ENCODE peak calls at places on chromosomes 13 and 19, in eight cellular contexts. One of them, this sample, is unnamed.
A peak's percentile ranks its signal among the peaks of the same experiment; 100 is the strongest.

GRCh38 chr13:29546662-29547061 is 48.8 kb downstream of the SLC7A1 start:
- DNase-seq in A549: no peak
- DNase-seq in cardiac fibroblast: no peak
- DNase-seq in brain microvascular endothelial cell: no peak
- DNase-seq in uterus: no peak
- DNase-seq in lung: no peak
- DNase-seq in AG04450: no peak
- DNase-seq in fibroblast of lung: no peak
- DNase-seq in this sample: no peak

GRCh38 chr13:109955598-109955997 is 169.2 kb upstream of the IRS2 start:
- DNase-seq in lung: no peak
- DNase-seq in A549: no peak
- DNase-seq in cardiac fibroblast: peak; percentile 79
- DNase-seq in fibroblast of lung: peak; percentile 53
- DNase-seq in AG04450: peak; percentile 13
- DNase-seq in brain microvascular endothelial cell: peak; percentile 15
- DNase-seq in uterus: no peak
- DNase-seq in this sample: no peak

GRCh38 chr19:8148410-8149231 is 771 bp downstream of the FBN3 start:
- DNase-seq in lung: no peak
- DNase-seq in fibroblast of lung: no peak
- DNase-seq in AG04450: no peak
- DNase-seq in cardiac fibroblast: no peak
- DNase-seq in uterus: no peak
- DNase-seq in A549: peak; percentile 29
- DNase-seq in brain microvascular endothelial cell: no peak
- DNase-seq in this sample: no peak

GRCh38 chr19:16897572-16898056 is 8.8 kb downstream of the F2RL3 start:
- DNase-seq in cardiac fibroblast: peak; percentile 26
- DNase-seq in AG04450: no peak
- DNase-seq in lung: no peak
- DNase-seq in fibroblast of lung: no peak
- DNase-seq in uterus: peak; percentile 54
- DNase-seq in brain microvascular endothelial cell: no peak
- DNase-seq in A549: no peak
- DNase-seq in this sample: no peak

GRCh38 chr19:42401365-42402303 is 11.5 kb upstream of the CNFN start:
- DNase-seq in cardiac fibroblast: peak; percentile 84
- DNase-seq in uterus: peak; percentile 87
- DNase-seq in A549: peak; percentile 89
- DNase-seq in brain microvascular endothelial cell: peak; percentile 65
- DNase-seq in lung: peak; percentile 76
- DNase-seq in AG04450: peak; percentile 51
- DNase-seq in fibroblast of lung: peak; percentile 81
- DNase-seq in this sample: peak; percentile 56

GRCh38 chr19:48568345-48568886 is 16.4 kb downstream of the SULT2B1 start:
- DNase-seq in brain microvascular endothelial cell: peak; percentile 70
- DNase-seq in A549: peak; percentile 98
- DNase-seq in AG04450: peak; percentile 59
- DNase-seq in cardiac fibroblast: peak; percentile 93
- DNase-seq in uterus: peak; percentile 81
- DNase-seq in lung: peak; percentile 87
- DNase-seq in fibroblast of lung: peak; percentile 92
- DNase-seq in this sample: peak; percentile 77

GRCh38 chr19:34075661-34076091 is 96.6 kb upstream of the LSM14A start:
- DNase-seq in A549: no peak
- DNase-seq in fibroblast of lung: no peak
- DNase-seq in AG04450: no peak
- DNase-seq in brain microvascular endothelial cell: peak; percentile 14
- DNase-seq in uterus: no peak
- DNase-seq in lung: no peak
- DNase-seq in cardiac fibroblast: no peak
- DNase-seq in this sample: no peak

GRCh38 chr19:47313754-47314133 is 4.1 kb downstream of the C5AR1 start:
- DNase-seq in lung: no peak
- DNase-seq in A549: no peak
- DNase-seq in uterus: no peak
- DNase-seq in cardiac fibroblast: no peak
- DNase-seq in fibroblast of lung: no peak
- DNase-seq in AG04450: no peak
- DNase-seq in brain microvascular endothelial cell: no peak
- DNase-seq in this sample: no peak

GRCh38 chr19:52237771-52238400 is 31.5 kb upstream of the ZNF766 start:
- DNase-seq in brain microvascular endothelial cell: peak; percentile 68
- DNase-seq in AG04450: peak; percentile 54
- DNase-seq in cardiac fibroblast: peak; percentile 76
- DNase-seq in lung: peak; percentile 45
- DNase-seq in fibroblast of lung: peak; percentile 72
- DNase-seq in A549: peak; percentile 69
- DNase-seq in uterus: peak; percentile 56
- DNase-seq in this sample: peak; percentile 36

GRCh38 chr19:11018179-11018578 is 57.3 kb downstream of the SMARCA4 start:
- DNase-seq in uterus: peak; percentile 46
- DNase-seq in brain microvascular endothelial cell: no peak
- DNase-seq in AG04450: no peak
- DNase-seq in lung: no peak
- DNase-seq in fibroblast of lung: no peak
- DNase-seq in A549: no peak
- DNase-seq in cardiac fibroblast: no peak
- DNase-seq in this sample: no peak

GRCh38 chr13:78497702-78498319 is 105.5 kb downstream of the POU4F1 start:
- DNase-seq in fibroblast of lung: no peak
- DNase-seq in lung: no peak
- DNase-seq in AG04450: no peak
- DNase-seq in brain microvascular endothelial cell: no peak
- DNase-seq in cardiac fibroblast: no peak
- DNase-seq in uterus: no peak
- DNase-seq in A549: no peak
- DNase-seq in this sample: no peak

DNA sequence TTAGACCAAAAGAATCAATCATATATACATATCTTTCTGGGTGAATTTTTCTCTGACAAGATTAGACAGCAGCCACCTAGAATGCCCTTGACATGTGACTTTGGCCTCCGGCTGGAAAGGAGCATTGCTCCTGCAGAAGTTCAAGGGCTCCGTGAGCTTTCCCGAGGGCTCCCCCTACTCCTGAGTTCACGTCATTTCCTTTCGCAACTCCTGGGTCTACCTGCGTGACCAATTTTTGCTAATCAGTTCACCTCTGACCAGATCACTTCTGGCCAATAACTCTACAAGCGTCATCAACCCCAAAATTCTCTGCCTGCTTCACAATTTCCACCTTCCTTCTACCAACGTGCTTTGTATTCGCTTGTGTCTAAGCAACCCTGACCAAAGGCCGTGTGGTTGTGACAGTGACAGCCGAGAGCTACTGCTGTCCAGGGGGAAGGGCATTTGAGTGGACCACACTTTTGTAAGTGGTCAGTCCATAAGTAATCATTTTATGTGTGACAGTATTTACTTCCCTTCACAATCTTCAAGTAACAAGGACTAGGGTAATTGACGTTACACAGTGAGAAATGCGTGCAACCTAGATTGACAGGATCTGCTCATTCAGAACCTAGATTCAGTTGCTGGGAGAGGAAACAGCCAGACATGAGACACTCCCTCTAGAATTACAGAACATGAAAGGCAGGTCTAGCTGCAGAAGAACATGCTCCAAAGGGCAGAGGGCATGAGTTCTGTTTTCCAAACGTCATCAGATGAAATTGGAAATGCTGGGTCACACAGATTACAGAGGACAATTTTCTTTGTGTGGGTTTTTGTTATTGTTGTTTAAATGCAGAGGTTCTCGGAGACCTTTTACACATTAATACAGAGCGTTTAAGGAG is 145.9 kb upstream of the SPACA7 start:
- DNase-seq in lung: no peak
- DNase-seq in brain microvascular endothelial cell: no peak
- DNase-seq in cardiac fibroblast: no peak
- DNase-seq in AG04450: no peak
- DNase-seq in A549: no peak
- DNase-seq in fibroblast of lung: no peak
- DNase-seq in uterus: no peak
- DNase-seq in this sample: no peak
- TF ChIP-seq CTCF in lung: no peak
- TF ChIP-seq CTCF in brain microvascular endothelial cell: no peak
- TF ChIP-seq CTCF in cardiac fibroblast: no peak
- TF ChIP-seq CTCF in AG04450: no peak
- TF ChIP-seq CTCF in A549: no peak
- TF ChIP-seq CTCF in fibroblast of lung: no peak
- TF ChIP-seq CTCF in uterus: no peak
- TF ChIP-seq CTCF in this sample: no peak

GRCh38 chr19:13018037-13018914 is 23.0 kb downstream of the NFIX start:
- DNase-seq in AG04450: no peak
- DNase-seq in A549: no peak
- DNase-seq in cardiac fibroblast: peak; percentile 72
- DNase-seq in uterus: peak; percentile 86
- DNase-seq in lung: no peak
- DNase-seq in fibroblast of lung: peak; percentile 60
- DNase-seq in brain microvascular endothelial cell: no peak
- DNase-seq in this sample: no peak
- H3K4me3 ChIP-seq in AG04450: peak overlapping the region; percentile 20
- H3K4me3 ChIP-seq in A549: no peak overlapping the region
- H3K4me3 ChIP-seq in cardiac fibroblast: no peak overlapping the region
- H3K4me3 ChIP-seq in uterus: peak overlapping the region; percentile 29
- H3K4me3 ChIP-seq in lung: no peak overlapping the region
- H3K4me3 ChIP-seq in fibroblast of lung: peak overlapping the region; percentile 53
- H3K4me3 ChIP-seq in brain microvascular endothelial cell: no peak overlapping the region
- H3K4me3 ChIP-seq in this sample: peak overlapping the region; percentile 16

GRCh38 chr13:40813662-40814454 is 24.4 kb downstream of the SLC25A15 start:
- DNase-seq in lung: no peak
- DNase-seq in A549: peak; percentile 3
- DNase-seq in AG04450: no peak
- DNase-seq in uterus: no peak
- DNase-seq in cardiac fibroblast: peak; percentile 42
- DNase-seq in fibroblast of lung: peak; percentile 49
- DNase-seq in brain microvascular endothelial cell: peak; percentile 16
- DNase-seq in this sample: no peak
- TF ChIP-seq CTCF in lung: no peak
- TF ChIP-seq CTCF in A549: no peak
- TF ChIP-seq CTCF in AG04450: peak; percentile 52
- TF ChIP-seq CTCF in uterus: no peak
- TF ChIP-seq CTCF in cardiac fibroblast: peak; percentile 60
- TF ChIP-seq CTCF in fibroblast of lung: peak; percentile 67
- TF ChIP-seq CTCF in brain microvascular endothelial cell: peak; percentile 65
- TF ChIP-seq CTCF in this sample: peak; percentile 60

GRCh38 chr13:94352057-94352456 is 127.4 kb downstream of the DCT start:
- DNase-seq in lung: no peak
- DNase-seq in AG04450: no peak
- DNase-seq in A549: no peak
- DNase-seq in fibroblast of lung: no peak
- DNase-seq in cardiac fibroblast: peak; percentile 44
- DNase-seq in brain microvascular endothelial cell: peak; percentile 28
- DNase-seq in uterus: no peak
- DNase-seq in this sample: no peak
- H3K4me3 ChIP-seq in lung: no peak overlapping the region
- H3K4me3 ChIP-seq in AG04450: no peak overlapping the region
- H3K4me3 ChIP-seq in A549: no peak overlapping the region
- H3K4me3 ChIP-seq in fibroblast of lung: no peak overlapping the region
- H3K4me3 ChIP-seq in cardiac fibroblast: no peak overlapping the region
- H3K4me3 ChIP-seq in brain microvascular endothelial cell: no peak overlapping the region
- H3K4me3 ChIP-seq in uterus: no peak overlapping the region
- H3K4me3 ChIP-seq in this sample: no peak overlapping the region

GRCh38 chr13:97749174-97749573 is 204.3 kb upstream of the IPO5 start:
- DNase-seq in lung: no peak
- DNase-seq in cardiac fibroblast: no peak
- DNase-seq in fibroblast of lung: no peak
- DNase-seq in A549: peak; percentile 50
- DNase-seq in brain microvascular endothelial cell: no peak
- DNase-seq in uterus: no peak
- DNase-seq in AG04450: no peak
- DNase-seq in this sample: peak; percentile 1
- TF ChIP-seq CTCF in lung: no peak
- TF ChIP-seq CTCF in cardiac fibroblast: peak; percentile 29
- TF ChIP-seq CTCF in fibroblast of lung: no peak
- TF ChIP-seq CTCF in A549: no peak
- TF ChIP-seq CTCF in brain microvascular endothelial cell: peak; percentile 33
- TF ChIP-seq CTCF in uterus: no peak
- TF ChIP-seq CTCF in AG04450: peak; percentile 9
- TF ChIP-seq CTCF in this sample: peak; percentile 27

GRCh38 chr19:43780706-43781525 is at the start of gene KCNN4:
- DNase-seq in uterus: no peak
- DNase-seq in cardiac fibroblast: no peak
- DNase-seq in brain microvascular endothelial cell: peak; percentile 68
- DNase-seq in fibroblast of lung: peak; percentile 54
- DNase-seq in A549: peak; percentile 84
- DNase-seq in lung: no peak
- DNase-seq in AG04450: no peak
- DNase-seq in this sample: peak; percentile 61
- H3K4me3 ChIP-seq in uterus: no peak within 1 kb of the TSS
- H3K4me3 ChIP-seq in cardiac fibroblast: no peak within 1 kb of the TSS
- H3K4me3 ChIP-seq in brain microvascular endothelial cell: peak within 1 kb of the TSS; percentile 33
- H3K4me3 ChIP-seq in fibroblast of lung: peak within 1 kb of the TSS; percentile 22
- H3K4me3 ChIP-seq in A549: peak within 1 kb of the TSS; percentile 50
- H3K4me3 ChIP-seq in lung: no peak within 1 kb of the TSS
- H3K4me3 ChIP-seq in AG04450: no peak within 1 kb of the TSS
- H3K4me3 ChIP-seq in this sample: peak within 1 kb of the TSS; percentile 13

GRCh38 chr19:50383852-50384684 is at the start of gene POLD1:
- DNase-seq in uterus: peak; percentile 97
- DNase-seq in fibroblast of lung: peak; percentile 97
- DNase-seq in AG04450: peak; percentile 92
- DNase-seq in cardiac fibroblast: peak; percentile 99
- DNase-seq in A549: peak; percentile 99
- DNase-seq in brain microvascular endothelial cell: peak; percentile 96
- DNase-seq in lung: peak; percentile 97
- DNase-seq in this sample: peak; percentile 87
- TF ChIP-seq CTCF in uterus: no peak
- TF ChIP-seq CTCF in fibroblast of lung: no peak
- TF ChIP-seq CTCF in AG04450: no peak
- TF ChIP-seq CTCF in cardiac fibroblast: no peak
- TF ChIP-seq CTCF in A549: no peak
- TF ChIP-seq CTCF in brain microvascular endothelial cell: no peak
- TF ChIP-seq CTCF in lung: no peak
- TF ChIP-seq CTCF in this sample: no peak

DNA sequence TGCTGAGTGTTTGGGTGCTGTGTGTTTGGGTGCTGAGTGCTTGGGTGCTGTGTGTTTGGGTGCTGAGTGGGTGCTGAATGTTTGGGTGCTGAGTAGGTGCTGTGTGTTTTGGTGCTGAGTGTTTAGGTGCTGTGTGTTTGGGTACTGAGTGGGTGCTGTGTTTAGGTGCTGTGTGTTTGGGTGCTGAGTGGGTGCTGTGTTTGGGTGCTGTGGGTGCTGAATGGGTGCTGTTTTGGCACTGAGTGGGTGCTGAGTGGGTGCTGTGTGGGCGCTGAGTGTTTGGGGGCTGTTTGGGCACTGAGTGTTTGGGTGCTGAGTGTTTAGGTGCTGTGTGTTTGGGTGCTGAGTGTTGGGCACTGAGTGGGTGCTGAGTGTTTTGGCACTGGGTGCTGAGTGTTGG is 48.5 kb upstream of the F7 start:
- DNase-seq in AG04450: no peak
- DNase-seq in brain microvascular endothelial cell: no peak
- DNase-seq in A549: no peak
- DNase-seq in cardiac fibroblast: no peak
- DNase-seq in fibroblast of lung: no peak
- DNase-seq in lung: no peak
- DNase-seq in uterus: no peak
- DNase-seq in this sample: no peak
- H3K4me3 ChIP-seq in AG04450: no peak overlapping the region
- H3K4me3 ChIP-seq in brain microvascular endothelial cell: no peak overlapping the region
- H3K4me3 ChIP-seq in A549: no peak overlapping the region
- H3K4me3 ChIP-seq in cardiac fibroblast: no peak overlapping the region
- H3K4me3 ChIP-seq in fibroblast of lung: no peak overlapping the region
- H3K4me3 ChIP-seq in lung: no peak overlapping the region
- H3K4me3 ChIP-seq in uterus: no peak overlapping the region
- H3K4me3 ChIP-seq in this sample: no peak overlapping the region